ENCODE peak calls at places on chromosomes 7 and 10, in nine cellular contexts. K is A549, B is stomach, Z is SK-N-SH, Q is esophagus muscularis mucosa, P is K562, A is transverse colon, O is sigmoid colon, C is ovary. F is an unnamed sample.

GRCh38 chr7:139542308-139543151 is 19.0 kb downstream of the CLEC2L start:
- DNase-seq in K (no peak), B (no peak), Z (peak; percentile 23), Q (no peak), P (peak; percentile 82), A (no peak), O (no peak), C (no peak), F (no peak)

GRCh38 chr7:102978280-102978679 is 65.5 kb downstream of the LRRC17 start:
- DNase-seq in K (peak; percentile 25), B (peak; percentile 69), Z (no peak), Q (no peak), P (no peak), A (no peak), O (no peak), C (peak; percentile 62), F (no peak)

GRCh38 chr7:47504546-47505316 is 77.2 kb downstream of the TNS3 start:
- DNase-seq in K (no peak), B (no peak), Z (no peak), Q (no peak), P (no peak), A (no peak), O (no peak), C (no peak), F (no peak)

GRCh38 chr7:129298268-129298893 is 73.6 kb downstream of the AHCYL2 start:
- DNase-seq in K (peak; percentile 59), B (peak; percentile 61), Z (peak; percentile 65), Q (no peak), P (peak; percentile 58), A (peak; percentile 46), O (no peak), C (peak; percentile 27), F (peak; percentile 83)

GRCh38 chr7:117399820-117400422 is 27.4 kb downstream of the ASZ1 start:
- DNase-seq in K (peak; percentile 10), B (no peak), Z (no peak), Q (no peak), P (peak; percentile 17), A (no peak), O (no peak), C (no peak), F (no peak)

GRCh38 chr7:129875160-129875559 is 77.6 kb downstream of the UBE2H start:
- DNase-seq in K (no peak), B (no peak), Z (no peak), Q (no peak), P (no peak), A (no peak), O (no peak), C (no peak), F (no peak)

GRCh38 chr10:79487296-79488194 is 24.8 kb upstream of the EIF5AL1 start:
- DNase-seq in K (peak; percentile 63), B (peak; percentile 68), Z (peak; percentile 77), Q (no peak), P (peak; percentile 83), A (peak; percentile 54), O (peak; percentile 83), C (peak; percentile 32), F (peak; percentile 54)

GRCh38 chr10:44752451-44753441 is 158.4 kb upstream of the TMEM72 start:
- DNase-seq in K (no peak), B (no peak), Z (no peak), Q (no peak), P (no peak), A (no peak), O (no peak), C (no peak), F (no peak)

GRCh38 chr7:129343099-129343700 is 91.0 kb upstream of the STRIP2 start:
- DNase-seq in K (peak; percentile 36), B (no peak), Z (peak; percentile 64), Q (no peak), P (peak; percentile 62), A (no peak), O (no peak), C (no peak), F (peak; percentile 51)

GRCh38 chr7:15561840-15562239 is at the start of gene AGMO:
- DNase-seq in K (no peak), B (no peak), Z (no peak), Q (no peak), P (no peak), A (peak; percentile 87), O (peak; percentile 72), C (peak; percentile 26), F (peak; percentile 76)

GRCh38 chr10:132514841-132515521 is 22.6 kb upstream of the INPP5A start:
- DNase-seq in K (no peak), B (peak; percentile 13), Z (no peak), Q (no peak), P (no peak), A (no peak), O (peak; percentile 70), C (peak; percentile 72), F (no peak)

GRCh38 chr7:102942883-102943261 is 30.1 kb downstream of the LRRC17 start:
- DNase-seq in K (no peak), B (no peak), Z (peak; percentile 41), Q (no peak), P (no peak), A (no peak), O (no peak), C (no peak), F (no peak)

DNA sequence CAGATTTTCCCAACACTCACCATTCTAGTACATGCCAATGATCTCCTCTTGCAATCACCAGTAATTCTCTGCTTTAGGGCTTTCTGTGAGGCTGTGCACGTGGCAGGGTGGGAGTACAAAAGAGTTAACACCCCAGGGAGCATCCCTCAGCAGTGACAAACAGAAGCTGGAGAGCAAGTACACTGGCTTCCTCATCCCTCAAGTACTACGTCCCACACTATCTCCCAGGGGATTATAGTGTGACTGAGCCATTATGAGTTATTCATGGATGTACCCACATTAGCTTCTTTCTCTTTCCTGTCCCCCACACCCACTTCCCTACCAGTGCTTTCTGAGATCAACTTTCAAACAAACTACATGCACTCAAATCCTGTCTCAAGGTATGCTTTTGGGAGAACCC is 1216.5 kb upstream of the AUTS2 start:
- DNase-seq in K (no peak), B (no peak), Z (no peak), Q (no peak), P (no peak), A (no peak), O (no peak), C (no peak), F (no peak)
- TF ChIP-seq EP300 in K (no peak), B (no peak), Z (no peak), Q (no peak), P (no peak), A (no peak), O (no peak), C (no peak), F (no peak)

GRCh38 chr10:5555881-5556280 is 31.1 kb downstream of the CALML3 start:
- DNase-seq in K (no peak), B (peak; percentile 10), Z (no peak), Q (no peak), P (no peak), A (no peak), O (peak; percentile 40), C (peak; percentile 15), F (peak; percentile 2)

GRCh38 chr10:5552376-5553321 is 27.9 kb downstream of the CALML3 start:
- DNase-seq in K (no peak), B (no peak), Z (no peak), Q (no peak), P (no peak), A (no peak), O (peak; percentile 46), C (peak; percentile 18), F (no peak)

GRCh38 chr10:5551531-5552375 is 27.0 kb downstream of the CALML3 start:
- DNase-seq in K (no peak), B (no peak), Z (no peak), Q (no peak), P (peak; percentile 67), A (peak; percentile 78), O (peak; percentile 57), C (peak; percentile 14), F (no peak)

GRCh38 chr10:5555031-5555510 is 30.3 kb downstream of the CALML3 start:
- DNase-seq in K (no peak), B (no peak), Z (no peak), Q (no peak), P (no peak), A (peak; percentile 8), O (peak; percentile 63), C (peak; percentile 69), F (peak; percentile 13)

DNA sequence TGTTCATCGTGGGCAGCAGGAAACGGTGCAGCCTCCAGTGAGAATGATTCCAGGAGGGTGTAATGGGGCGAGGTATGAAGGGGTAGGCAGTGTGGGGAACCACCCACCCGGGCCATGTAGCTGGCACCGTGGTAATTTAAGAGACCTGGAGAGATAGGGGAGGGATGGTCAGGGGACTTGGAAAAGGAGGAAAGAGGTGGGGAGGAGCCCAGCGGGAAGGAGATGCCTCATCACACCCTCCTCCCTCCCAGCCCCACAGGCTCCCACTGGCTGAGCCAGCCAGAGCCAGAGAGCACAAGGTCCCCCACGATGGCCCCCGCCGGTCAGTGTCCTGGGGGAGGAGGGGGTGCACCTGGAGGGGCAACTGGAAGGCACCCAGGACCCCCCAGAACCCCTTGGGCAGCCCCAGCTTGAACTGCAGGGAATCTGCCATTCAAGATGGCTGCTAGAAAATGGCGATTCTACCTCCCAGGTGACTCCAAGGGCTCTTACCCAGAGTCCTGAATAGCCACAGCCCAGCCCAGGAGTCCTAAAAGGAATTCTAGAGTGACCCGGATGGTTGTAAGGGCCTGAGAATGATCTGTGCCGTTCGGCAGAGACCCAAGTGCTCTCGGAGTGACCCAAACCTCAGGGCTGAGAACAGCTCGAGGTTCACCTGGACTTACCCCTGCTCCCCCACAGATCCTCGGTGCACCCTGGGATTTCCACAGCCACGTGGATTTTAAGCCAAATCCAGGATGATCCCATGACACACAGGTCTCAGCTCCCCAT is 28.8 kb downstream of the CALML3 start:
- DNase-seq in K (no peak), B (no peak), Z (no peak), Q (no peak), P (no peak), A (no peak), O (peak; percentile 59), C (peak; percentile 31), F (no peak)
- H3K4me1 ChIP-seq in K (peaks cover 40% of the 10 kb centered on the region), B (peaks cover 46% of the 10 kb centered on the region), Z (peaks cover 13% of the 10 kb centered on the region), Q (peaks cover 88% of the 10 kb centered on the region), P (peaks cover 55% of the 10 kb centered on the region), A (peaks cover 10% of the 10 kb centered on the region), O (peaks cover 69% of the 10 kb centered on the region), C (peaks cover 19% of the 10 kb centered on the region), F (peaks cover 61% of the 10 kb centered on the region)

GRCh38 chr7:30510124-30511074 is 5.8 kb upstream of the GGCT start:
- DNase-seq in K (no peak), B (peak; percentile 34), Z (peak; percentile 52), Q (no peak), P (peak; percentile 20), A (peak; percentile 28), O (no peak), C (no peak), F (no peak)
- TF ChIP-seq EP300 in K (no peak), B (no peak), Z (no peak), Q (no peak), P (no peak), A (no peak), O (no peak), C (no peak), F (no peak)

DNA sequence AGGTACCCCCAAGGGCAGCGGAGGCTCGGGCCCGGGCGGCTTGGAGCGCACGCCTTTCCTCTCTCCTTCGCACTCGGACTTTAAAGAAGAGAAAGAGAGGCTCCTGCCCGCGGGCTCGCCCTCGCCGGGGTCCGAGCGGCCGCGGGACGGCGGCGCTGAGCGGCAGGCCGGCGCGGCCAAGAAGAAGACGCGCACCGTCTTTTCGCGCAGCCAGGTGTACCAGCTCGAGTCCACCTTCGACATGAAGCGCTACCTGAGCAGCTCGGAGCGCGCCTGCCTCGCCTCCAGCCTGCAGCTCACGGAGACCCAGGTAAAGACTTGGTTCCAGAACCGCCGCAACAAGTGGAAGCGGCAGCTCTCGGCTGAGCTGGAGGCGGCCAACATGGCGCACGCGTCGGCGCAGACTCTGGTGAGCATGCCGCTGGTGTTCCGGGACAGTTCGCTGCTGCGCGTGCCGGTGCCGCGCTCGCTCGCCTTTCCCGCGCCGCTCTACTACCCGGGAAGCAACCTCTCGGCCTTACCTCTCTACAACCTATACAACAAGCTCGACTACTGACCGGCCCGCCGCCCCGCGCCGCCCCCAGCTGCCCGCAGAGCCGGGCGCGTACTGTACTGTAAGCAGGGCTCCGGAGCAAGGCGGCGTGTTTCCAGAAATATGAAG is 1.8 kb downstream of the HMX2 start:
- DNase-seq in K (no peak), B (no peak), Z (peak; percentile 63), Q (no peak), P (no peak), A (no peak), O (no peak), C (no peak), F (no peak)
- H3K4me1 ChIP-seq in K (peaks cover 4% of the 10 kb centered on the region), B (peaks cover 48% of the 10 kb centered on the region), Z (peaks cover 23% of the 10 kb centered on the region), Q (peaks cover 70% of the 10 kb centered on the region), P (peaks cover 9% of the 10 kb centered on the region), A (peaks cover 10% of the 10 kb centered on the region), O (peaks cover 54% of the 10 kb centered on the region), C (peaks cover 2% of the 10 kb centered on the region), F (no peaks in the 10 kb centered on the region)